ENCODE peak calls at places on chromosomes 5 and 9, in four cellular contexts. G, I, E and Q are unnamed samples.

GRCh38 chr5:126274396-126274795 is 148.8 kb upstream of the GRAMD2B start:
- DNase-seq in E (no peak), G (no peak), I (no peak), Q (no peak)

GRCh38 chr5:17004441-17005086 is 68.5 kb upstream of the MYO10 start:
- DNase-seq in G (no peak), E (no peak), I (no peak), Q (no peak)

GRCh38 chr9:84002344-84002743 is 21.7 kb downstream of the RMI1 start:
- DNase-seq in G (no peak), I (no peak), E (no peak), Q (no peak)

GRCh38 chr5:137078171-137078665 is 420.9 kb downstream of the SPOCK1 start:
- DNase-seq in G (no peak), I (no peak), E (no peak), Q (peak; percentile 65)

GRCh38 chr9:70563437-70564204 is 149.2 kb upstream of the KLF9 start:
- DNase-seq in I (no peak), G (no peak), E (no peak), Q (no peak)

GRCh38 chr5:68803881-68804319 is 289.9 kb upstream of the SLC30A5 start:
- DNase-seq in G (no peak), E (no peak), I (no peak), Q (no peak)

GRCh38 chr5:142982821-142983200 is 212.6 kb downstream of the ARHGAP26 start:
- DNase-seq in I (no peak), E (no peak), G (no peak), Q (no peak)

GRCh38 chr5:180823938-180824629 is 21.5 kb upstream of the MGAT1 start:
- DNase-seq in G (no peak), E (no peak), I (no peak), Q (no peak)

GRCh38 chr9:98500337-98500919 is 208.3 kb downstream of the GABBR2 start:
- DNase-seq in I (no peak), G (no peak), E (no peak), Q (peak; percentile 29)

GRCh38 chr5:124583469-124584350 is 162.7 kb downstream of the ZNF608 start:
- DNase-seq in G (no peak), E (no peak), I (no peak), Q (no peak)

GRCh38 chr5:180343110-180343845 is 9.9 kb downstream of the GFPT2 start:
- DNase-seq in E (no peak), G (no peak), I (peak; percentile 53), Q (no peak)

GRCh38 chr9:86064220-86064619 is 35.1 kb downstream of the GOLM1 start:
- DNase-seq in E (no peak), G (no peak), I (no peak), Q (no peak)

GRCh38 chr5:126235628-126236027 is 187.6 kb upstream of the GRAMD2B start:
- DNase-seq in E (no peak), G (no peak), I (no peak), Q (no peak)

GRCh38 chr5:173453167-173453566 is 125.0 kb upstream of the STC2 start:
- DNase-seq in E (no peak), G (no peak), I (no peak), Q (no peak)

GRCh38 chr5:96196407-96196806 is 234.8 kb upstream of the ELL2 start:
- DNase-seq in G (no peak), E (no peak), I (no peak), Q (no peak)

GRCh38 chr9:75299324-75299723 is 211.0 kb downstream of the OSTF1 start:
- DNase-seq in I (no peak), G (no peak), E (no peak), Q (no peak)

GRCh38 chr5:169576181-169576598 is 7.4 kb upstream of the SPDL1 start:
- DNase-seq in G (no peak), E (no peak), I (no peak), Q (no peak)

GRCh38 chr5:125112196-125112595 is 365.8 kb upstream of the ZNF608 start:
- DNase-seq in G (no peak), I (no peak), E (no peak), Q (no peak)

GRCh38 chr5:173826179-173826920 is 61.8 kb upstream of the CPEB4 start:
- DNase-seq in E (no peak), I (no peak), G (peak; percentile 66), Q (no peak)